ENCODE peak calls at places on chromosomes 12 and 14, in four cellular contexts. I is transverse colon, G is GM12891, V is heart left ventricle. J is an unnamed sample.

GRCh38 chr12:95336387-95337067 is 118.9 kb downstream of the VEZT start:
- DNase-seq in I (peak), G (no peak), V (peak), J (peak)

GRCh38 chr12:112309797-112310196 is 72.4 kb downstream of the HECTD4 start:
- DNase-seq in G (no peak), V (no peak), I (no peak), J (no peak)

GRCh38 chr12:107558141-107558815 is 127.3 kb upstream of the PWP1 start:
- DNase-seq in G (no peak), V (no peak), I (no peak), J (no peak)

GRCh38 chr14:89126461-89126860 is 290.6 kb downstream of the FOXN3 start:
- DNase-seq in G (no peak), V (no peak), I (no peak), J (no peak)

GRCh38 chr12:82456633-82457032 is 98.3 kb downstream of the METTL25 start:
- DNase-seq in V (no peak), G (no peak), I (no peak), J (no peak)

GRCh38 chr12:121996050-121996944 is 25.4 kb upstream of the BCL7A start:
- DNase-seq in G (no peak), V (peak), I (no peak), J (no peak)

GRCh38 chr12:100565987-100566545 is 7.4 kb upstream of the GAS2L3 start:
- DNase-seq in I (no peak), G (no peak), V (no peak), J (no peak)

GRCh38 chr14:96130854-96131253 is 73.8 kb upstream of the BDKRB2 start:
- DNase-seq in I (no peak), V (no peak), G (no peak), J (no peak)

GRCh38 chr14:102086346-102086971 is 385 bp downstream of the HSP90AA1 start:
- DNase-seq in V (peak), I (peak), G (no peak), J (peak)

GRCh38 chr14:98593361-98593761 is 678.6 kb downstream of the BCL11B start:
- DNase-seq in I (no peak), V (no peak), G (no peak), J (no peak)

GRCh38 chr12:15962760-15963159 is 51.6 kb downstream of the DERA start:
- DNase-seq in G (no peak), I (no peak), V (no peak), J (no peak)

GRCh38 chr14:41229824-41230223 is 376.9 kb upstream of the LRFN5 start:
- DNase-seq in G (no peak), V (no peak), I (no peak), J (no peak)

GRCh38 chr14:62179367-62180018 is 417.3 kb downstream of the SNAPC1 start:
- DNase-seq in G (no peak), V (peak), I (peak), J (peak)

GRCh38 chr12:28876423-28876822 is 272.7 kb upstream of the FAR2 start:
- DNase-seq in V (no peak), I (no peak), G (no peak), J (no peak)

GRCh38 chr12:89181271-89181920 is 170.9 kb downstream of the DUSP6 start:
- DNase-seq in G (no peak), V (no peak), I (no peak), J (no peak)

GRCh38 chr12:132044661-132045412 is 95.1 kb downstream of the EP400 start:
- DNase-seq in V (no peak), G (no peak), I (no peak), J (no peak)

GRCh38 chr12:93419388-93420034 is 22.2 kb downstream of the UBE2N start:
- DNase-seq in G (no peak), I (no peak), V (no peak), J (no peak)

GRCh38 chr14:85528882-85529585 is 910 bp upstream of the FLRT2 start:
- DNase-seq in G (no peak), V (no peak), I (no peak), J (peak)

GRCh38 chr12:57090456-57090855 is 1.5 kb downstream of the NAB2 start:
- DNase-seq in G (no peak), I (no peak), V (peak), J (no peak)

GRCh38 chr12:57087689-57088441 is 1.0 kb upstream of the NAB2 start:
- DNase-seq in G (peak), I (peak), V (peak), J (peak)

GRCh38 chr12:57089259-57090245 is 638 bp downstream of the NAB2 start:
- DNase-seq in G (no peak), I (peak), V (peak), J (peak)

GRCh38 chr12:57086951-57087688 is 1.8 kb upstream of the NAB2 start:
- DNase-seq in G (no peak), V (peak), I (peak), J (peak)

GRCh38 chr12:57088442-57089258 is at the start of gene NAB2:
- DNase-seq in G (peak), V (peak), I (peak), J (peak)
- TF ChIP-seq POLR2A in G (peak), V (no peak), I (peak), J (peak)

GRCh38 chr14:34711808-34712712 is 2.3 kb downstream of the CFL2 start:
- DNase-seq in V (no peak), I (no peak), G (no peak), J (no peak)

GRCh38 chr14:34713681-34714319 is 593 bp downstream of the CFL2 start:
- DNase-seq in V (peak), G (no peak), I (peak), J (peak)

GRCh38 chr14:34713122-34713680 is 1.2 kb downstream of the CFL2 start:
- DNase-seq in V (no peak), G (no peak), I (no peak), J (no peak)

GRCh38 chr14:34715108-34715863 is 893 bp upstream of the CFL2 start:
- DNase-seq in G (no peak), I (no peak), V (no peak), J (no peak)

GRCh38 chr14:34714320-34715107 is at the start of gene CFL2:
- DNase-seq in V (peak), I (peak), G (peak), J (peak)
- TF ChIP-seq POLR2A in V (peak), I (peak), G (no peak), J (peak)

DNA sequence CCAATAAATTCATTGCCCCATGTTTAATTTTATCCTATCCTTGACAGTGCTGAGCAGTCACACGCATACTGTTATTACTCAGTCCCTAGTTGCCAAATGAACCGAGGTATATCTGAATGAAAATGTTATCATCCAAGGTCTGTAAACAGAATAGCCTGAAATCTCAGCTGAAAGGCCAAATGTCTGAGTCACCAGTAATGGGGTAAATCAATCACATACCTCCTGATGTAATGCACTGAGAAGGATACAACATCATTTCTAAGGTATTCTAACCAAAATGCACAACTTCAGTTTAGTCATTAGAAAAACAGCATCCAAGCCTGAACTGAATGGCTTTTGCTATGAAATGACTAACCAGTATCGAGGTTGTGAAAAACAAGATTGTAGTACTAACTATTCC is 228.6 kb downstream of the DPF3 start:
- DNase-seq in G (no peak), I (no peak), V (no peak), J (no peak)
- TF ChIP-seq POLR2A in G (no peak), I (no peak), V (no peak), J (no peak)

GRCh38 chr14:103708750-103709187 is 6.5 kb downstream of the XRCC3 start:
- DNase-seq in G (no peak), V (peak), I (no peak), J (peak)
- TF ChIP-seq POLR2A in G (no peak), V (no peak), I (no peak), J (no peak)

GRCh38 chr12:49744363-49744885 is 3.1 kb downstream of the TMBIM6 start:
- DNase-seq in I (no peak), G (no peak), V (no peak), J (no peak)

GRCh38 chr12:49740930-49741881 is at the start of gene TMBIM6:
- DNase-seq in V (peak), I (peak), G (peak), J (peak)

GRCh38 chr12:49741882-49742620 is 694 bp downstream of the TMBIM6 start:
- DNase-seq in G (peak), I (peak), V (peak), J (peak)
- TF ChIP-seq POLR2A in G (peak), I (no peak), V (no peak), J (no peak)

DNA sequence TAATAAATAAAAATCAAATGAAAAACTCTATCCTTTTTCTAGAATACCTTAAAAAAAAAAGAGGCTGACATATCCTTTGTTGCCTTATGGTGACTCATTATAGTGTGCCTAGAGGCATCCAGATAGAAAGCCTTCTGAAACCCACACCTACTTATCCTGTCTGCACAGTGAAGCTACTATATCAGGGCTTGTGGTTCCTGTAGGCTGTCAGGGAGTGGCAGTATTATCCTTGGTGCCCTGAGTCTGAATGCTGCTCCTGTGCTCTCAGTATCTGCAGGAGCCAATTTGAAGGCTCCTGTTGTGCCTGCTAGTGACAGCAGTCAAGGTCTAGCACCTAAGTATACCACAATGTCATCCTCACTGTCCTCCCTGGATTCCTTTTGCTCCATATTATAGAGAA is 168.4 kb upstream of the AVPR1A start:
- DNase-seq in G (no peak), I (no peak), V (no peak), J (no peak)
- TF ChIP-seq POLR2A in G (no peak), I (no peak), V (no peak), J (no peak)

GRCh38 chr12:56078427-56078826 is 1.5 kb upstream of the ERBB3 start:
- DNase-seq in G (no peak), V (no peak), I (no peak), J (no peak)

GRCh38 chr12:56081393-56082347 is 1.7 kb downstream of the ERBB3 start:
- DNase-seq in I (peak), V (no peak), G (no peak), J (no peak)

GRCh38 chr12:56080556-56081138 is 682 bp downstream of the ERBB3 start:
- DNase-seq in G (no peak), I (peak), V (no peak), J (no peak)

GRCh38 chr12:56079729-56080555 is at the start of gene ERBB3:
- DNase-seq in I (peak), V (peak), G (peak), J (peak)

DNA sequence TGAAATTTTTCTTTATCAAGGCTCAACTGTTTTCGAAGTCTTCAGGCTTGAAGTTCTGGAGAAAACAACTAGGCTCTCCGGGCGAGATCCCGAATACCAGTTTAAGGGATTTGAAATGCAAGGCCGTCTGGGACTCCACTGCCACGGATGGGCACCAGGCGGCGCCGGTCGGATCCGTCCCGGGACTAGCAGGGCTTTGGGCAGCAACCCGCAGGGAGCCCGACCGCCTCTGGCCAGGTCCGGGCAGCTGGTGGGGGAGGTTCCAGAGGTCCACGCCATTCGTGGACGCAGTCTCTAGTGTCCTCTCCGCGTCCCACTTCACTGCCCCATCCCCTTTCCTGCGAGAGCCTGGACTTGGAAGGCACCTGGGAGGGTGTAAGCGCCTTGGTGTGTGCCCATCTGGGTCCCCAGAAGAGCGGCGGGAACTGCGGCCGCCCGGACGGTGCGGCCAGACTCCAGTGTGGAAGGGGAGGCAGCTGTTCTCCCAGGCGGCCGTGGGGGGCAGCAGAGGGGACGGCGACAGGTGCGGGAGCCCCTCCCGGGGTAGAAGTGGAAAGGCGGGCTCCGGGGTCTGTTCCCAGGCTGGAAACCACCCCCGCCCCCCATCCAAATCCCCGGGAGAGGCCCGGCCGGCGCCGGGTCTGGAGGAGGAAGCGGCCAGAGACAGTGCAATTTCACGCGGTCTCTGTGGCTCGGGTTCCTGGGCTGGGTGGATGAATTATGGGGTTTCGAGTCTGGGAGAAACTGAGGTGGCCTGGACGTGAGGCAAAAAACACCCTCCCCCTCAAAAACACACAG is 835 bp upstream of the ERBB3 start:
- DNase-seq in V (peak), G (peak), I (peak), J (peak)
- TF ChIP-seq POLR2A in V (no peak), G (no peak), I (peak), J (no peak)

GRCh38 chr12:26113194-26113654 is 11.6 kb downstream of the BHLHE41 start:
- DNase-seq in G (no peak), V (peak), I (no peak), J (no peak)

GRCh38 chr12:26112232-26112631 is 12.6 kb downstream of the BHLHE41 start:
- DNase-seq in V (no peak), G (no peak), I (no peak), J (no peak)

GRCh38 chr12:26114720-26115406 is 10.0 kb downstream of the BHLHE41 start:
- DNase-seq in G (no peak), V (no peak), I (no peak), J (no peak)

GRCh38 chr12:26112703-26113147 is 12.1 kb downstream of the BHLHE41 start:
- DNase-seq in G (no peak), I (no peak), V (no peak), J (no peak)

GRCh38 chr12:26113853-26114719 is 10.8 kb downstream of the BHLHE41 start:
- DNase-seq in G (peak), V (peak), I (peak), J (peak)
- TF ChIP-seq POLR2A in G (no peak), V (no peak), I (peak), J (peak)

GRCh38 chr12:57890191-57891120 is 43.9 kb upstream of the CTDSP2 start:
- DNase-seq in G (no peak), V (no peak), I (no peak), J (no peak)

GRCh38 chr12:57891639-57892228 is 45.2 kb upstream of the CTDSP2 start:
- DNase-seq in I (no peak), G (no peak), V (no peak), J (no peak)

GRCh38 chr12:57887631-57888406 is 41.3 kb upstream of the CTDSP2 start:
- DNase-seq in G (no peak), V (peak), I (peak), J (no peak)

GRCh38 chr12:57888407-57889157 is 42.1 kb upstream of the CTDSP2 start:
- DNase-seq in I (peak), V (peak), G (no peak), J (peak)

DNA sequence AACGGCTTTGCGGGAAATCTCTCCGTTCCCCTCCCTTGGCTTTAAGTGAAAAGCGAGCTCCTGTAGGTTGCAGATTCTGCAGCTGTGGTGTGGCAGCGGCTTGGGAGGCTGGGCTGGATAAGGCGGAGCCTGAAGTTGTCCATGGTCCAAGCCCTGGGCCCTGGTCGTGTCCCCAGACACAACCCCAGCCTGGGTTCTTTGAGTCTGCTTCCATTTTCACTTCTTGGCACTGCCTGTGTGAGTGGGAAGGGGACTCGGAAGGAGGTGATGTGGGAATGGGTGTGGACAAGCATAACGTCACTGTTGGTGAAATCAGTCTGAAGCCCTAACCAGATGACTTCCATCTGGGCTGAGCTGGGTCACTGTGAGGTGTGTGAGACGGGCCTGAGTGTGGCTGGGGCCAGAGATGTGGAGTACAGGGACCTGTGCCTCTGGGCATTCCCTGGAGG is 43.0 kb upstream of the CTDSP2 start:
- DNase-seq in I (peak), G (no peak), V (peak), J (peak)
- TF ChIP-seq POLR2A in I (peak), G (no peak), V (no peak), J (no peak)

DNA sequence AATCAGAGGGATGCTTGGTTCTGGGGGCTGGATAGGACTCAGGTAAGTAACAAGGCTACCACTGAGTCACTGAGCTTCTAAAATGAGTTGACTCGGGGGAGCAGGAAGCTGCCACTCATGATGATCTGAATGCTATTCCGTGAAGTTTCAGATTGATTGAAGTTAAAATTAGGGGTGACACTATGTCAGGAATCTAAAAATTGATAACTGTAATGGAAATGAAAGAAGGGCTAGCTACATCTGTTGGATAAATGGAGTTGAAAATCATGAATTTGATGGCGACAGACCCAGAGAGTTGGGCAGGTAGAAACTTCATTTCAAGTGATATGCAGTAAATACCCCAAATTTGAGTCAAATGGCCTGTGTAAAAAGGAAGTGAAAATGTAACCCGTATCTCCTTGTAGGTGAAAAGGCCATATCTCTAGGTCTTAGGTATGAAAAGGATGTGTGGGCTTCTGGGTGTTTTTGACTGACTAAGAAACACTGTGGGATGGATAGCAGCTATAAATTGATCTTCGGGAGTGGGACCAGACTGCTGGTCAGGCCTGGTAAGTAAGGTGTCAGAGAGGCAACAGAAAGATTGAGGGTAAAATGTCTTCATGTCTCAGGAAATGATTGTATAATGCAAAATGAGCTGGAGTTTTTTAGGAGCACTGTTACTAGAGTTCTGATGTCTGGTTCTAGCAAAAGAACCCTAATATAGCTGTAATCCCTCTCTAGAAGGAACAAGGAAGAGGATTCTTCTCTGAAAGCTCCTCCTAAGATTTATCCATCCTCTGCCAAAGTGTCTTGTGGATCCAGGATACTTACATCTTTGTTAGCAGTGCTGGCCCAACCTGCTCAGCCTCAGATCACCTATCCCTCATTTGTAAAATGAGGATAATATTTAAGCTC is 57.3 kb downstream of the DAD1 start:
- DNase-seq in G (peak), I (no peak), V (no peak), J (no peak)
- TF ChIP-seq POLR2A in G (peak), I (no peak), V (no peak), J (no peak)

J was measured in testis.